ENCODE peak calls at places on chromosomes 4 and X, in nine cellular contexts. I is astrocyte; K is K562; R is cardiac fibroblast; H is upper lobe of right lung; Q is BJ; P is left ventricle myocardium inferior; V is endodermal cell; W is CD8-positive, alpha-beta T cell. Z is an unnamed sample.
A peak's percentile ranks its signal among the peaks of the same experiment; 100 is the strongest.

GRCh38 chr4:84622959-84623358 is 40.0 kb downstream of the CDS1 start:
- DNase-seq in I (no peak), K (no peak), R (no peak), H (no peak), Q (no peak), P (no peak), V (no peak), W (no peak), Z (no peak)

GRCh38 chr4:165877291-165877690 is 4.3 kb downstream of the TLL1 start:
- DNase-seq in I (no peak), K (no peak), R (peak; percentile 83), H (no peak), Q (no peak), P (no peak), V (no peak), W (no peak), Z (no peak)

GRCh38 chrX:150887906-150888465 is 10.5 kb downstream of the CD99L2 start:
- DNase-seq in I (peak; percentile 50), K (no peak), R (peak; percentile 56), H (no peak), Q (no peak), P (no peak), V (no peak), W (no peak), Z (no peak)

GRCh38 chr4:687975-688694 is 816 bp downstream of the SLC49A3 start:
- DNase-seq in I (no peak), K (no peak), R (no peak), H (peak; percentile 73), Q (no peak), P (no peak), V (no peak), W (no peak), Z (no peak)

GRCh38 chrX:40152173-40152705 is 54.5 kb upstream of the BCOR start:
- DNase-seq in I (no peak), K (peak; percentile 28), R (no peak), H (peak; percentile 74), Q (no peak), P (no peak), V (peak; percentile 78), W (no peak), Z (peak; percentile 21)

GRCh38 chrX:13506574-13506973 is 62.8 kb upstream of the EGFL6 start:
- DNase-seq in I (peak; percentile 22), K (peak; percentile 54), R (peak; percentile 62), H (no peak), Q (no peak), P (peak; percentile 15), V (peak; percentile 73), W (no peak), Z (peak; percentile 14)

GRCh38 chr4:109962401-109962800 is 49.7 kb downstream of the EGF start:
- DNase-seq in I (no peak), K (no peak), R (no peak), H (no peak), Q (no peak), P (no peak), V (no peak), W (no peak), Z (no peak)

GRCh38 chr4:54423066-54423465 is 194.0 kb downstream of the PDGFRA start:
- DNase-seq in I (peak; percentile 11), K (no peak), R (peak; percentile 65), H (no peak), Q (peak; percentile 17), P (no peak), V (no peak), W (no peak), Z (no peak)

GRCh38 chr4:95835672-95836071 is 4.2 kb upstream of the PDHA2 start:
- DNase-seq in I (no peak), K (no peak), R (peak; percentile 36), H (no peak), Q (no peak), P (no peak), V (peak; percentile 69), W (no peak), Z (peak; percentile 22)

GRCh38 chr4:137952116-137952515 is 290.0 kb downstream of the SLC7A11 start:
- DNase-seq in I (no peak), K (no peak), R (no peak), H (no peak), Q (no peak), P (no peak), V (no peak), W (no peak), Z (no peak)

GRCh38 chrX:38045697-38046096 is 39.3 kb downstream of the SYTL5 start:
- DNase-seq in I (peak; percentile 23), K (no peak), R (peak; percentile 19), H (no peak), Q (no peak), P (no peak), V (no peak), W (no peak), Z (no peak)

GRCh38 chr4:38860788-38861424 is 4.3 kb upstream of the TLR6 start:
- DNase-seq in I (no peak), K (peak; percentile 76), R (peak; percentile 70), H (no peak), Q (no peak), P (peak; percentile 19), V (peak; percentile 89), W (no peak), Z (peak; percentile 63)

GRCh38 chr4:123390846-123391456 is 5.6 kb upstream of the SPRY1 start:
- DNase-seq in I (no peak), K (no peak), R (peak; percentile 58), H (no peak), Q (no peak), P (no peak), V (no peak), W (no peak), Z (no peak)

GRCh38 chr4:70183168-70183939 is 12.2 kb upstream of the ODAM start:
- DNase-seq in I (peak; percentile 1), K (peak; percentile 8), R (peak; percentile 67), H (no peak), Q (no peak), P (no peak), V (peak; percentile 71), W (no peak), Z (peak; percentile 42)

GRCh38 chr4:70178075-70178660 is 17.4 kb upstream of the ODAM start:
- DNase-seq in I (no peak), K (no peak), R (no peak), H (no peak), Q (no peak), P (no peak), V (no peak), W (no peak), Z (no peak)

GRCh38 chr4:70182517-70183167 is 12.9 kb upstream of the ODAM start:
- DNase-seq in I (no peak), K (no peak), R (no peak), H (no peak), Q (no peak), P (no peak), V (no peak), W (no peak), Z (no peak)

GRCh38 chr4:70187216-70187615 is 8.3 kb upstream of the ODAM start:
- DNase-seq in I (no peak), K (no peak), R (no peak), H (no peak), Q (no peak), P (no peak), V (no peak), W (no peak), Z (no peak)

DNA sequence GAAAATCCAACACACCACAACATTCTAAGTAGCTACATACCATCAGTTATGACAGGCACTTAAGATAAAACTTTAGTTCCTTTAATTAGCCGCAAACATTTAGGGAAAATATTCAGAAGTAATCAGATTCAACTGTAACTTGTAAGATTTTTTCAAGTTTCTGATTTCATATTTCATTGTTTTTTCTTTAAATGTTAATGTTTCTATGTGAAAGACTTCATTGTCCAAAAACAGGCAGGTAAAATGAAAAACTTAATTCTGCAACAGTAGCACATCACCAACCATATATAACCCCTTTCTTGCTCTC is 11.6 kb upstream of the ODAM start:
- DNase-seq in I (no peak), K (no peak), R (no peak), H (no peak), Q (no peak), P (no peak), V (no peak), W (no peak), Z (no peak)
- TF ChIP-seq CTCF in I (no peak), K (no peak), R (no peak), H (peak; percentile 3), Q (no peak), P (no peak), V (peak; percentile 25), W (no peak), Z (peak; percentile 61)

GRCh38 chr4:12949719-12950118 is 534.4 kb downstream of the RAB28 start:
- DNase-seq in I (no peak), K (no peak), R (no peak), H (no peak), Q (no peak), P (no peak), V (no peak), W (no peak), Z (no peak)
- TF ChIP-seq CTCF in I (no peak), K (no peak), R (no peak), H (no peak), Q (no peak), P (no peak), V (no peak), W (no peak), Z (no peak)

GRCh38 chr4:161647757-161648156 is 516.0 kb downstream of the FSTL5 start:
- DNase-seq in I (no peak), K (no peak), R (no peak), H (no peak), Q (no peak), P (no peak), V (no peak), W (no peak), Z (no peak)

GRCh38 chr4:161642708-161643107 is 521.1 kb downstream of the FSTL5 start:
- DNase-seq in I (peak; percentile 11), K (no peak), R (peak; percentile 1), H (no peak), Q (no peak), P (no peak), V (no peak), W (no peak), Z (no peak)
- TF ChIP-seq CTCF in I (no peak), K (no peak), R (no peak), H (no peak), Q (peak; percentile 19), P (no peak), V (peak; percentile 34), W (no peak), Z (peak; percentile 39)

GRCh38 chr4:41064953-41065352 is 149.4 kb downstream of the APBB2 start:
- DNase-seq in I (no peak), K (no peak), R (no peak), H (no peak), Q (no peak), P (no peak), V (no peak), W (no peak), Z (no peak)

GRCh38 chr4:41057456-41057855 is 156.9 kb downstream of the APBB2 start:
- DNase-seq in I (peak; percentile 75), K (no peak), R (peak; percentile 57), H (no peak), Q (peak; percentile 92), P (no peak), V (no peak), W (no peak), Z (no peak)

GRCh38 chr4:41060352-41061318 is 153.7 kb downstream of the APBB2 start:
- DNase-seq in I (no peak), K (no peak), R (peak; percentile 28), H (no peak), Q (no peak), P (no peak), V (no peak), W (no peak), Z (no peak)

GRCh38 chr4:41058426-41058825 is 155.9 kb downstream of the APBB2 start:
- DNase-seq in I (peak; percentile 74), K (no peak), R (peak; percentile 51), H (no peak), Q (no peak), P (no peak), V (no peak), W (no peak), Z (no peak)

GRCh38 chr4:41061482-41062185 is 152.7 kb downstream of the APBB2 start:
- DNase-seq in I (no peak), K (no peak), R (peak; percentile 45), H (no peak), Q (no peak), P (no peak), V (no peak), W (no peak), Z (no peak)
- TF ChIP-seq CTCF in I (no peak), K (no peak), R (no peak), H (no peak), Q (peak; percentile 24), P (no peak), V (no peak), W (no peak), Z (no peak)

Z was measured in endothelial cell.